ENCODE peak calls at places on chromosomes 2 and 18, in ten cellular contexts. I is H54, T is IMR-90, F is HCT116, B is heart left ventricle, N is NB4, W is body of pancreas, V is right lobe of liver, Y is spleen, Q is K562. X is an unnamed sample.

GRCh38 chr2:200258881-200259576 is 47.5 kb upstream of the SPATS2L start:
- DNase-seq in I (no peak), Y (no peak), Q (no peak), V (no peak), T (peak; percentile 49), W (peak; percentile 23), F (no peak), B (no peak), N (no peak), X (no peak)

GRCh38 chr2:46801731-46802664 is 113.6 kb downstream of the MCFD2 start:
- DNase-seq in Y (no peak), W (no peak), V (no peak), Q (peak; percentile 7), T (peak; percentile 60), B (no peak), N (no peak), F (no peak), I (peak; percentile 61), X (no peak)

GRCh38 chr2:9358846-9359245 is 64.5 kb downstream of the ITGB1BP1 start:
- DNase-seq in N (no peak), Q (no peak), F (no peak), B (no peak), T (no peak), V (no peak), Y (no peak), W (no peak), I (no peak), X (no peak)

GRCh38 chr2:197558393-197558792 is 42.5 kb downstream of the MOB4 start:
- DNase-seq in N (no peak), W (no peak), T (no peak), V (no peak), Q (no peak), F (no peak), Y (no peak), B (no peak), I (no peak), X (no peak)

GRCh38 chr2:233198026-233198425 is 53.4 kb upstream of the ATG16L1 start:
- DNase-seq in T (no peak), F (no peak), W (no peak), Y (no peak), I (no peak), Q (no peak), N (no peak), B (no peak), V (no peak), X (no peak)

GRCh38 chr2:57141269-57141668 is 905.3 kb upstream of the VRK2 start:
- DNase-seq in V (no peak), Q (no peak), B (no peak), I (no peak), N (no peak), T (no peak), Y (no peak), W (no peak), F (no peak), X (no peak)

GRCh38 chr2:179751184-179751809 is 110.1 kb downstream of the ZNF385B start:
- DNase-seq in B (no peak), N (peak; percentile 34), I (no peak), W (no peak), Y (no peak), T (peak; percentile 47), F (peak; percentile 18), V (no peak), Q (peak; percentile 44), X (no peak)

GRCh38 chr2:45302011-45302325 is 292.7 kb upstream of the SIX2 start:
- DNase-seq in W (no peak), Q (no peak), V (no peak), T (no peak), N (no peak), F (no peak), Y (no peak), I (no peak), B (no peak), X (no peak)

GRCh38 chr18:58552057-58552461 is 76.8 kb downstream of the ALPK2 start:
- DNase-seq in Q (no peak), T (peak; percentile 63), B (no peak), N (no peak), W (no peak), Y (no peak), V (no peak), F (no peak), I (no peak), X (no peak)

GRCh38 chr2:109218792-109219126 is 89.8 kb downstream of the SH3RF3 start:
- DNase-seq in W (no peak), I (no peak), B (no peak), N (no peak), F (no peak), Q (no peak), T (no peak), V (peak; percentile 44), Y (no peak), X (no peak)

GRCh38 chr2:218908721-218909619 is 28.3 kb downstream of the WNT10A start:
- DNase-seq in Q (peak; percentile 87), T (peak; percentile 71), V (peak; percentile 83), F (peak; percentile 78), I (peak; percentile 73), B (peak; percentile 90), N (peak; percentile 86), W (peak; percentile 95), Y (peak; percentile 95), X (peak; percentile 94)
- TF ChIP-seq POLR2A in Q (peak; percentile 88), T (no peak), V (no peak), F (peak; percentile 21), I (peak; percentile 67), B (no peak), N (no peak), W (peak; percentile 6), Y (no peak), X (no peak)

DNA sequence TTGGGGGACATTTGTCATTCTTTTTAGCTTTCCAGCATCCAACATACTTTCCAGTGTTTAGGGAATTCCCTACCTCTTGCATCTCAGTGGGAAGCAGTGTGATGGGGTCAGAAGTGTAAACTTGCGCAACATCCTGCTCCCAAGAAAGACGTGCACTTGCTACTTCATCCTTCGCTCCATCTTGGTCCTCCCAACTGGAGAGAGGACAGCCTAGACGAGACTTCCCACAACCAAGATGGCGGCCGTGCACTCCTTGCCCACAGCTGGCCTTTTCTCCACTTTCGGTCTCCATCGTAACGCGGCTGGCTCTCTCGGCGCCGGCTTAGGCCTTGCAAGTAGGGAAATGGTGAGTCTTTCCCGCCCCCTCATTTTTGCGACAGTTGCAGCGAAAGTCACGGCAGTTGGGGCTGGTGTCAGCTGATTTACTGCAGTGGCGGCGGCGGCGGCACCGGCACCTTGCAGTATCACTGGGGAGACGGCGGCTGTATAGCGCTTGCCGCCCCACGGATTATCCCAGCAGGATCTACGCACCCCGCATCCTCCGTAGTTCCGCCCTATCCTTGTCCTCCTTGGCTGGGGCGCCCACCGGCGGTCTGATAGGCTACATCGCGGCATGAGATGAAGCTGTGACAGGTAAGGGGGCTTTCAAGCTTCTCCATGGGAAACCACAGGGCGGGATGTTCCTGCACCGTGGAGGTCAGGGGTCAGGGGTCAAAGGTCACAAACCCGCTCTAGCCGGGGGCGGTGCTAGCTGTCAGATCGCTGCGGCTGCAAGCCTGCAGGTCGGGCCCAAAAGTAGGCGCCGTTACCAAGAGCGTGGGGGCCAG is at the start of gene WDR7:
- DNase-seq in B (peak; percentile 99), W (peak; percentile 98), F (peak; percentile 97), I (peak; percentile 48), Q (peak; percentile 83), Y (peak; percentile 98), V (peak; percentile 97), N (peak; percentile 97), T (peak; percentile 98), X (peak; percentile 99)
- TF ChIP-seq POLR2A in B (no peak), W (peak; percentile 60), F (no peak), I (peak; percentile 47), Q (peak; percentile 79), Y (no peak), V (peak; percentile 73), N (no peak), T (no peak), X (no peak)

GRCh38 chr18:13392029-13392750 is 173.6 kb downstream of the LDLRAD4 start:
- DNase-seq in W (no peak), Y (no peak), T (no peak), F (no peak), I (no peak), B (no peak), N (no peak), V (no peak), Q (no peak), X (peak; percentile 59)
- TF ChIP-seq POLR2A in W (no peak), Y (no peak), T (no peak), F (no peak), I (no peak), B (no peak), N (no peak), V (no peak), Q (no peak), X (no peak)

GRCh38 chr2:213018340-213018901 is 133.0 kb downstream of the IKZF2 start:
- DNase-seq in B (no peak), I (no peak), T (no peak), N (no peak), F (no peak), Y (no peak), Q (no peak), V (no peak), W (no peak), X (no peak)

GRCh38 chr2:213020268-213020667 is 131.1 kb downstream of the IKZF2 start:
- DNase-seq in T (no peak), B (no peak), V (no peak), I (no peak), W (no peak), F (no peak), Q (no peak), N (no peak), Y (no peak), X (no peak)

GRCh38 chr2:213022987-213023386 is 128.4 kb downstream of the IKZF2 start:
- DNase-seq in B (no peak), T (no peak), I (no peak), N (no peak), Y (no peak), Q (no peak), F (no peak), W (no peak), V (no peak), X (no peak)

GRCh38 chr2:213019368-213019767 is 132.0 kb downstream of the IKZF2 start:
- DNase-seq in F (no peak), T (no peak), N (no peak), B (no peak), V (no peak), W (no peak), I (no peak), Q (no peak), Y (no peak), X (no peak)

DNA sequence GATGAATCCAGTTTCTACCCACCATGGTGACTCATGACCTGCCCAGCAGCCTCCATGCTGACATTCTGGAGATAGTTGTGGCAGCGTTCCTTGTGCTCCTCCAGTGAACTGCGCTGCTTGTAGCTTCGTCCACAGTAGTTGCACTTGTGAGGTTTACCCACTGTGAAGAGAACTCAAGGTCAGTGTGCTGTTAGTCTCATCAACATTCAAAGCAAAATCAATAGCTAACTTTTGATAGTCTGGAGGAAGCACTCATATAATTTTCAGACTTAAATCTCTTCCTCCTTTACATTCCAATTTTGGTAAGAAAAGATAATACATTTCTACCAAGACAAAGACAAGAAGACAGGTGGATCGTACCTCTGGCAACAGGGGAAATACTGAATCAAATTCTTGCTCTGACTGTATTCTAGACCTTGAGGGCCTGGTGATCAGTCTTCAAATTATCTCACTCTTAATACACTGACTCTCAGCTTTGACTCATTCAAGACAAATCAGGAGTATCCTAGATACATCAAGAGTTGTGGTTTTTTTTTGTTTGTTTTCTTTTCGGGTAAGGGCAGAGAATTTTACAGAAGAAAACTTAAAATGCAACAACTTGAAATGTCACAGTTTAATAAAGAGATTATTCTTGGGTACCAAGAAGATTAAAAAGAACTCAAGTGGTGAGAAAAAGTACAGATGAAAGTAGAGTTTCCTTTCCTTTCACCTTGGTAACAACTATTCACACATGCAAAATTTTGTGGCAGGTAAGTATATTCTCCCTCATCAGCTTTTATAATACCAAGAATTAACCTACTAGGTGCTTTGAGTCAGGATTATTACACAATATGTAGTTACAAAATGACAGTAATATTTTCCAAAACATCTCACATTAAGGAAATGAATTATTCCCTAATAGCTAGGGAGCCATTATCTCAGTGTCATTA is 129.2 kb downstream of the IKZF2 start:
- DNase-seq in Q (no peak), V (no peak), W (no peak), F (no peak), Y (no peak), N (no peak), B (no peak), I (peak; percentile 4), T (peak; percentile 75), X (no peak)
- TF ChIP-seq POLR2A in Q (no peak), V (no peak), W (no peak), F (no peak), Y (no peak), N (no peak), B (no peak), I (no peak), T (no peak), X (no peak)

X was measured in sigmoid colon.